ENCODE peak calls at places on chromosomes 1 and 21, in nine cellular contexts. One of them, this sample, is unnamed. For H3K9me3, the result is how much of the 10 kb centered on the place peaks cover.

GRCh38 chr1:88998716-88999115 is 6.3 kb upstream of the KYAT3 start:
- DNase-seq in PC-9: no peak
- DNase-seq in ovary: no peak
- DNase-seq in prostate gland: peak
- DNase-seq in left lung: no peak
- DNase-seq in AG04450: no peak
- DNase-seq in fibroblast of lung: peak
- DNase-seq in CD4-positive, alpha-beta T cell: no peak
- DNase-seq in heart right ventricle: peak
- DNase-seq in this sample: no peak

GRCh38 chr21:45508607-45509565 is 33.4 kb downstream of the SLC19A1 start:
- DNase-seq in PC-9: no peak
- DNase-seq in ovary: peak
- DNase-seq in prostate gland: no peak
- DNase-seq in left lung: peak
- DNase-seq in AG04450: no peak
- DNase-seq in fibroblast of lung: no peak
- DNase-seq in CD4-positive, alpha-beta T cell: no peak
- DNase-seq in heart right ventricle: no peak
- DNase-seq in this sample: no peak

GRCh38 chr1:109523706-109524105 is 14.2 kb upstream of the AMIGO1 start:
- DNase-seq in PC-9: no peak
- DNase-seq in ovary: no peak
- DNase-seq in prostate gland: no peak
- DNase-seq in left lung: no peak
- DNase-seq in AG04450: no peak
- DNase-seq in fibroblast of lung: no peak
- DNase-seq in CD4-positive, alpha-beta T cell: no peak
- DNase-seq in heart right ventricle: no peak
- DNase-seq in this sample: no peak

GRCh38 chr1:247103777-247104591 is at the start of gene ZNF669:
- DNase-seq in PC-9: peak
- DNase-seq in ovary: peak
- DNase-seq in prostate gland: peak
- DNase-seq in left lung: peak
- DNase-seq in AG04450: peak
- DNase-seq in fibroblast of lung: peak
- DNase-seq in CD4-positive, alpha-beta T cell: peak
- DNase-seq in heart right ventricle: peak
- DNase-seq in this sample: peak

GRCh38 chr1:70314706-70315304 is 39.7 kb downstream of the ANKRD13C start:
- DNase-seq in PC-9: no peak
- DNase-seq in ovary: no peak
- DNase-seq in prostate gland: no peak
- DNase-seq in left lung: no peak
- DNase-seq in AG04450: no peak
- DNase-seq in fibroblast of lung: no peak
- DNase-seq in CD4-positive, alpha-beta T cell: no peak
- DNase-seq in heart right ventricle: no peak
- DNase-seq in this sample: no peak

GRCh38 chr1:3444736-3445135 is 9.7 kb upstream of the ARHGEF16 start:
- DNase-seq in PC-9: no peak
- DNase-seq in ovary: no peak
- DNase-seq in prostate gland: no peak
- DNase-seq in left lung: peak
- DNase-seq in AG04450: no peak
- DNase-seq in fibroblast of lung: no peak
- DNase-seq in CD4-positive, alpha-beta T cell: no peak
- DNase-seq in heart right ventricle: no peak
- DNase-seq in this sample: no peak

GRCh38 chr1:156657161-156657970 is 15.4 kb downstream of the BCAN start:
- DNase-seq in PC-9: no peak
- DNase-seq in ovary: peak
- DNase-seq in prostate gland: peak
- DNase-seq in left lung: peak
- DNase-seq in AG04450: no peak
- DNase-seq in fibroblast of lung: peak
- DNase-seq in CD4-positive, alpha-beta T cell: peak
- DNase-seq in heart right ventricle: peak
- DNase-seq in this sample: no peak

GRCh38 chr21:26368591-26368990 is 198.0 kb upstream of the APP start:
- DNase-seq in PC-9: no peak
- DNase-seq in ovary: no peak
- DNase-seq in prostate gland: no peak
- DNase-seq in left lung: no peak
- DNase-seq in AG04450: no peak
- DNase-seq in fibroblast of lung: no peak
- DNase-seq in CD4-positive, alpha-beta T cell: no peak
- DNase-seq in heart right ventricle: no peak
- DNase-seq in this sample: no peak

GRCh38 chr21:40278345-40278744 is 411.1 kb downstream of the PCP4 start:
- DNase-seq in PC-9: no peak
- DNase-seq in ovary: no peak
- DNase-seq in prostate gland: no peak
- DNase-seq in left lung: no peak
- DNase-seq in AG04450: no peak
- DNase-seq in fibroblast of lung: no peak
- DNase-seq in CD4-positive, alpha-beta T cell: no peak
- DNase-seq in heart right ventricle: no peak
- DNase-seq in this sample: no peak

GRCh38 chr21:40272037-40272436 is 404.8 kb downstream of the PCP4 start:
- DNase-seq in PC-9: no peak
- DNase-seq in ovary: no peak
- DNase-seq in prostate gland: no peak
- DNase-seq in left lung: no peak
- DNase-seq in AG04450: no peak
- DNase-seq in fibroblast of lung: no peak
- DNase-seq in CD4-positive, alpha-beta T cell: no peak
- DNase-seq in heart right ventricle: peak
- DNase-seq in this sample: no peak

GRCh38 chr21:40271169-40271568 is 403.9 kb downstream of the PCP4 start:
- DNase-seq in PC-9: no peak
- DNase-seq in ovary: no peak
- DNase-seq in prostate gland: no peak
- DNase-seq in left lung: no peak
- DNase-seq in AG04450: no peak
- DNase-seq in fibroblast of lung: no peak
- DNase-seq in CD4-positive, alpha-beta T cell: no peak
- DNase-seq in heart right ventricle: no peak
- DNase-seq in this sample: no peak

GRCh38 chr21:40270134-40270533 is 402.9 kb downstream of the PCP4 start:
- DNase-seq in PC-9: no peak
- DNase-seq in ovary: no peak
- DNase-seq in prostate gland: no peak
- DNase-seq in left lung: no peak
- DNase-seq in AG04450: no peak
- DNase-seq in fibroblast of lung: no peak
- DNase-seq in CD4-positive, alpha-beta T cell: no peak
- DNase-seq in heart right ventricle: no peak
- DNase-seq in this sample: no peak

DNA sequence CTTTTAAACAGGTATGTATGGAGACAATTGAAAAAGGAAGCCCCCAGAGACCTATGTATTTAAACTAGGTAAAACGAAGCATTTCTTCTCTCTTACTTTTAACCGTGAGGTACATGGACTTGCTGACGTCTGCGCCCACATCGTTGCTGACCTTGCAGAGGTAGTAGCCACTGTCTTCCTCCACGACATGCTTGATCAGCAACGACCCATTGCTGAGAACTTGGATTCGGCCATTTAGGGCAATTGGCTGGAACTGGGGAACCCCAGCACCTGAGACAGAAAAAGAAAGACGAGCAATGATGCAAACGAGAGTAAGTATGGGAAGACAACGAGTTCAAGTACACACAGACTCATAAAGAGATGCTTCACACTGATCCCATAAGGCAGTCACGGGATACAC is 408.8 kb downstream of the PCP4 start:
- DNase-seq in PC-9: no peak
- DNase-seq in ovary: no peak
- DNase-seq in prostate gland: no peak
- DNase-seq in left lung: no peak
- DNase-seq in AG04450: no peak
- DNase-seq in fibroblast of lung: no peak
- DNase-seq in CD4-positive, alpha-beta T cell: no peak
- DNase-seq in heart right ventricle: no peak
- DNase-seq in this sample: no peak
- H3K9me3 ChIP-seq in PC-9: under half
- H3K9me3 ChIP-seq in ovary: under half
- H3K9me3 ChIP-seq in prostate gland: under half
- H3K9me3 ChIP-seq in left lung: under half
- H3K9me3 ChIP-seq in AG04450: under half
- H3K9me3 ChIP-seq in fibroblast of lung: under half
- H3K9me3 ChIP-seq in CD4-positive, alpha-beta T cell: under half
- H3K9me3 ChIP-seq in heart right ventricle: under half
- H3K9me3 ChIP-seq in this sample: under half

GRCh38 chr1:7783178-7783711 is 846 bp upstream of the PER3 start:
- DNase-seq in PC-9: peak
- DNase-seq in ovary: peak
- DNase-seq in prostate gland: no peak
- DNase-seq in left lung: peak
- DNase-seq in AG04450: no peak
- DNase-seq in fibroblast of lung: peak
- DNase-seq in CD4-positive, alpha-beta T cell: no peak
- DNase-seq in heart right ventricle: peak
- DNase-seq in this sample: no peak

GRCh38 chr1:7783826-7784491 is at the start of gene PER3:
- DNase-seq in PC-9: peak
- DNase-seq in ovary: peak
- DNase-seq in prostate gland: peak
- DNase-seq in left lung: peak
- DNase-seq in AG04450: peak
- DNase-seq in fibroblast of lung: peak
- DNase-seq in CD4-positive, alpha-beta T cell: peak
- DNase-seq in heart right ventricle: peak
- DNase-seq in this sample: peak

GRCh38 chr1:7784492-7785071 is 491 bp downstream of the PER3 start:
- DNase-seq in PC-9: no peak
- DNase-seq in ovary: peak
- DNase-seq in prostate gland: no peak
- DNase-seq in left lung: peak
- DNase-seq in AG04450: no peak
- DNase-seq in fibroblast of lung: no peak
- DNase-seq in CD4-positive, alpha-beta T cell: no peak
- DNase-seq in heart right ventricle: peak
- DNase-seq in this sample: no peak

GRCh38 chr1:7780976-7781375 is 3.1 kb upstream of the PER3 start:
- DNase-seq in PC-9: no peak
- DNase-seq in ovary: no peak
- DNase-seq in prostate gland: no peak
- DNase-seq in left lung: no peak
- DNase-seq in AG04450: no peak
- DNase-seq in fibroblast of lung: no peak
- DNase-seq in CD4-positive, alpha-beta T cell: no peak
- DNase-seq in heart right ventricle: no peak
- DNase-seq in this sample: no peak

DNA sequence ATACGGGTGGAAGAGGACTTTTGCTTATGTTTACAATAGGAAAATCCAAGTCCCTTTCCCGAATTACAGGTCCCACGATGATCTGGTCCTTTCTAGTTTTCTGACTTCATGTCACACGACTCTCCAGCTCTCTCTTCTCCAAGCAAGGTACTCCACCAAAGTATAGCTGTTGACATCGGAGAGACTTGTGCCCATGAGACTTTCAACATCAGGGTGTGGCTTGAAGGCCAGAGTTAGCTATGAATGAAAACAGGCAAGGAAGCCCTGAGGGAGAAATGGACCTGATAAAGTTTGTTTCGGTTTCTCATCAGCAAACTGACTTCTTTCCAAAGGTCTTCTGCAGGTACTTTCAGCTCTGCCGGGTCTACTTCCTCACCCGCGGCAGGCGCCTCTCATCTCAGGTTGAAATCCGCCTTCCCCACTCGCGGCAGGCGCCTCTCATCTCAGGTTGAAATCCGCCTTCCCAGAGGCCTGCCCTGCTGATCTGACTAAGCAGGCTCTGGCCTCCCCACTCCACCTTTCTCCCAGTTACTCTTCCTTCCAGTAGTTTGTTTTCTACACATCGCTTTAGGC is 2.1 kb upstream of the PER3 start:
- DNase-seq in PC-9: peak
- DNase-seq in ovary: no peak
- DNase-seq in prostate gland: no peak
- DNase-seq in left lung: no peak
- DNase-seq in AG04450: no peak
- DNase-seq in fibroblast of lung: no peak
- DNase-seq in CD4-positive, alpha-beta T cell: no peak
- DNase-seq in heart right ventricle: no peak
- DNase-seq in this sample: no peak
- TF ChIP-seq CTCF in PC-9: no peak
- TF ChIP-seq CTCF in ovary: no peak
- TF ChIP-seq CTCF in prostate gland: no peak
- TF ChIP-seq CTCF in left lung: no peak
- TF ChIP-seq CTCF in AG04450: no peak
- TF ChIP-seq CTCF in fibroblast of lung: no peak
- TF ChIP-seq CTCF in CD4-positive, alpha-beta T cell: no peak
- TF ChIP-seq CTCF in heart right ventricle: no peak
- TF ChIP-seq CTCF in this sample: no peak

DNA sequence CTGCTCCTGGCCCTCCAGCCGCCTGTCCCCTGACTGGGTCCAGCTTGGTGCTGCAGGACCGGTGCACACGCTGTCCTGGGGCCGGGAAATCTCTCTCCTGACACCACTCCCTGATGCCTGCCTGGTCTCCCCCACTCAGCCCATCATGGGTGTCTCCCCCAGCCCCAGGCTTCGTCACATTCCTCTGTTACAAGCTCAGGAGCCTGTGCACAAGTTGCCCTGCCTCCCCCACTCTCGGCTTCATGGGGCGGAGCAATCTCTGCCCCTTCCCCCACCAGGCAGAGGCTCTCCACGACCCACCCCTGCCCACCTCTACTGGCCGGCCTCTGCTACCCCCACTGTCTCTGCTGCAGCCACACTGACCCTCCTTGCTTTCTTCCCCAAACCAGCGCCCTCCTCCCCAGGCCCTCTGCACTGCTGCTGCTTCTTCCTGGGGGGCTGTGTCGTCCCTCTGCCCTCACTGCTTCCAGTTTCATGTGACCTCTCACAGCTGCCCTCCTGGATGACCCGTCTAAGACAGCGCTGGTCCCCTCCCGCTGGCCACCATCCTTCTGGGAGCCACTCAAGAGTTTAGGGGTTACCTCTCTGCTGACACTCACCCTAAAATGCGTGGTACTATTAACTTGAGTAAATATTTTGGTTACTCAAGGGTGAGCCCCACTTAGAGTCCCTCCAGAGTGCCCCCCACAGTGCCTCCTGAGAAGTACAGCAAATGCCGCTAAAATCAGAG is 5.7 kb upstream of the RIPK4 start:
- DNase-seq in PC-9: no peak
- DNase-seq in ovary: no peak
- DNase-seq in prostate gland: no peak
- DNase-seq in left lung: no peak
- DNase-seq in AG04450: no peak
- DNase-seq in fibroblast of lung: no peak
- DNase-seq in CD4-positive, alpha-beta T cell: no peak
- DNase-seq in heart right ventricle: no peak
- DNase-seq in this sample: no peak
- H3K9me3 ChIP-seq in PC-9: under half
- H3K9me3 ChIP-seq in ovary: under half
- H3K9me3 ChIP-seq in prostate gland: under half
- H3K9me3 ChIP-seq in left lung: under half
- H3K9me3 ChIP-seq in AG04450: under half
- H3K9me3 ChIP-seq in fibroblast of lung: under half
- H3K9me3 ChIP-seq in CD4-positive, alpha-beta T cell: under half
- H3K9me3 ChIP-seq in heart right ventricle: under half
- H3K9me3 ChIP-seq in this sample: under half

DNA sequence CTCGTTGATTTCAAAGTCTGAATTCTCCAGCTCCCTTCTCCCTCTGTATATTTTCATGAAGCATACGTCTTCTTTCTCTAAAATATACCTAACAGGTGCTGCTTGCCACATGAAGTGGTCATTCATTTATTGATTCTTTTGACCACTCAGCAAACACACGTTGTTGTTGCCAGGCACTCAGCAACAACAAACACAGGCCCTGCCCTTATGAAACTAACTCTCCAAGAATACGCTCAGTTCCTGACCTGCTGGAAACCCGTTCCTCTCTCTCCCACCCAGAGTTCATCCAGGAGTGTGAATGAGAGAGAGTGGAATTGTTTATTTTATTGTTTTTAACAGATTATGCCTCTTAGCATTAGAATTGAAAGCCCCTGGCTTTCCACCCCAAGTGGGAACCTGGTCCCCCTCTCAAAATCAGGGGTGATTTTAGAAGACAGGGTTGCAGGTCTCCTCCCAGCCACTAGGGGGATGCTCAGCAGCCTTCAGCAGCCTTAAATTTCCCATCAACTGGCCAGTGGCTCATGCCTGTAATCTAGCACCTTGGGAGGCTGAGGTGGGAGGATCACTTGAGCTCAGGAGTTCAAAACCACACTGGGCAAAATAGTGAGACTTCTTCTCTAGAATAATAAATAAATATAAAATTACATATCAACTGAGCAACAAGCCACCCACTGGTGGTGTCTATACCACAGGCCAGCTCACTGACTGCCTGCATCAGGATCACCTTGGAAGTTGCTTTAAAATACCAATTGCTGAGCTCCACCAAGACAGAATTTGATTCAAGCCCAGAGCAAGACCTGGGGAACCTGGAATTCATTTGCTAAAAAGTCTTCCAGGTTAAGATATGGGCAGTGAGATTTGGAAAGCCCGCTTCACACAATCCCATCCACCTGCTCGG is 181.0 kb upstream of the KLHDC7A start:
- DNase-seq in PC-9: no peak
- DNase-seq in ovary: no peak
- DNase-seq in prostate gland: no peak
- DNase-seq in left lung: no peak
- DNase-seq in AG04450: no peak
- DNase-seq in fibroblast of lung: no peak
- DNase-seq in CD4-positive, alpha-beta T cell: no peak
- DNase-seq in heart right ventricle: no peak
- DNase-seq in this sample: no peak
- TF ChIP-seq CTCF in PC-9: peak
- TF ChIP-seq CTCF in ovary: no peak
- TF ChIP-seq CTCF in prostate gland: peak
- TF ChIP-seq CTCF in left lung: peak
- TF ChIP-seq CTCF in AG04450: peak
- TF ChIP-seq CTCF in fibroblast of lung: peak
- TF ChIP-seq CTCF in CD4-positive, alpha-beta T cell: peak
- TF ChIP-seq CTCF in heart right ventricle: peak
- TF ChIP-seq CTCF in this sample: peak